ENCODE peak calls at places on chromosomes 13 and 19, in nine cellular contexts. Q is T follicular helper cell; R is stimulated activated CD8-positive, alpha-beta memory T cell treated with anti-CD3 and anti-CD28 coated beads, Interleukin-2, amount 100 ng/mL, for 48 hours; Y is T-helper 1 cell; X is AG04450; N is NCI-H748 treated with DMSO at 0.1 percent for 48 hours; O is cardiac fibroblast; A is transverse colon; L is HCEC 1CT. M is an unnamed sample.

GRCh38 chr19:19538077-19538764 is at the start of gene CILP2:
- DNase-seq in X (no peak), R (peak; percentile 24), O (no peak), Q (no peak), N (peak; percentile 17), Y (no peak), A (peak; percentile 41), L (no peak), M (peak; percentile 49)

GRCh38 chr19:6551607-6552450 is 21.0 kb downstream of the TNFSF9 start:
- DNase-seq in R (peak; percentile 57), A (peak; percentile 35), Y (no peak), O (peak; percentile 15), Q (peak; percentile 18), X (no peak), L (no peak), N (no peak), M (no peak)

GRCh38 chr19:29519931-29520330 is 5.9 kb upstream of the VSTM2B start:
- DNase-seq in Y (no peak), O (no peak), A (no peak), N (no peak), Q (no peak), R (no peak), X (no peak), L (no peak), M (no peak)

GRCh38 chr13:41152005-41152404 is 19.4 kb upstream of the KBTBD6 start:
- DNase-seq in N (no peak), Q (no peak), O (no peak), R (no peak), L (no peak), X (no peak), A (no peak), Y (no peak), M (no peak)

GRCh38 chr13:35840991-35841604 is 290.1 kb downstream of the DCLK1 start:
- DNase-seq in O (peak; percentile 20), A (no peak), Q (no peak), L (no peak), X (no peak), Y (no peak), N (no peak), R (no peak), M (no peak)

GRCh38 chr13:53311561-53311960 is 282.9 kb downstream of the OLFM4 start:
- DNase-seq in Q (no peak), X (no peak), O (no peak), Y (no peak), A (no peak), R (no peak), N (no peak), L (no peak), M (no peak)

GRCh38 chr13:98459721-98460370 is 117.1 kb downstream of the STK24 start:
- DNase-seq in R (no peak), X (no peak), A (no peak), N (no peak), L (no peak), O (no peak), Y (no peak), Q (no peak), M (no peak)

GRCh38 chr19:50362656-50363424 is 2.6 kb downstream of the NAPSA start:
- DNase-seq in Y (no peak), R (peak; percentile 34), L (no peak), Q (no peak), N (no peak), X (no peak), O (no peak), A (no peak), M (no peak)

GRCh38 chr13:94112227-94112626 is 367.3 kb downstream of the DCT start:
- DNase-seq in X (peak; percentile 89), L (peak; percentile 95), Y (no peak), R (no peak), N (no peak), O (peak; percentile 92), A (no peak), Q (no peak), M (no peak)

GRCh38 chr13:42328672-42329071 is 56.7 kb downstream of the AKAP11 start:
- DNase-seq in A (no peak), Q (no peak), Y (no peak), R (no peak), L (no peak), N (no peak), X (no peak), O (peak; percentile 10), M (no peak)

GRCh38 chr13:94329277-94329676 is 150.2 kb downstream of the DCT start:
- DNase-seq in R (no peak), N (no peak), O (peak; percentile 71), Y (no peak), X (no peak), Q (no peak), L (no peak), A (no peak), M (peak; percentile 22)

GRCh38 chr19:13014101-13014920 is 19.0 kb downstream of the NFIX start:
- DNase-seq in O (no peak), A (no peak), R (no peak), N (no peak), L (peak; percentile 54), Y (no peak), Q (no peak), X (no peak), M (no peak)

GRCh38 chr19:55676889-55677505 is 2.0 kb downstream of the EPN1 start:
- DNase-seq in Y (no peak), X (no peak), A (no peak), L (no peak), Q (no peak), N (no peak), R (no peak), O (no peak), M (no peak)

GRCh38 chr19:31383553-31383952 is 34.3 kb upstream of the TSHZ3 start:
- DNase-seq in X (no peak), L (no peak), Q (no peak), O (peak; percentile 26), N (no peak), R (no peak), A (no peak), Y (no peak), M (no peak)

GRCh38 chr19:8069116-8069973 is 16.8 kb downstream of the CCL25 start:
- DNase-seq in Y (no peak), A (no peak), X (no peak), L (no peak), O (peak; percentile 9), N (no peak), Q (no peak), R (no peak), M (no peak)

GRCh38 chr19:50713556-50714236 is 5.9 kb downstream of the SHANK1 start:
- DNase-seq in Q (no peak), X (no peak), O (no peak), L (no peak), N (no peak), R (no peak), A (no peak), Y (no peak), M (no peak)

GRCh38 chr13:86870388-86870966 is 800.7 kb upstream of the SLITRK5 start:
- DNase-seq in Y (no peak), R (no peak), X (no peak), A (no peak), L (peak; percentile 8), O (peak; percentile 23), Q (no peak), N (peak; percentile 10), M (no peak)

GRCh38 chr19:45995715-45996385 is 583 bp downstream of the CCDC61 start:
- DNase-seq in L (no peak), Q (no peak), X (no peak), R (no peak), O (peak; percentile 32), N (peak; percentile 59), A (no peak), Y (no peak), M (no peak)

GRCh38 chr19:39247701-39248664 is 673 bp downstream of the IFNL4 start:
- DNase-seq in O (no peak), Y (no peak), Q (no peak), N (no peak), L (no peak), R (no peak), A (no peak), X (no peak), M (no peak)

M was measured in left ventricle myocardium inferior.